ENCODE peak calls at places on chromosome 11, in five cellular contexts. L, U, R, H and Q are unnamed samples.
A peak's percentile ranks its signal among the peaks of the same experiment; 100 is the strongest.

GRCh38 chr11:130891326-130891725 is 25.0 kb downstream of the SNX19 start:
- DNase-seq in L (no peak), U (no peak), R (no peak), H (no peak), Q (no peak)

GRCh38 chr11:117179048-117179999 is 781 bp downstream of the SIDT2 start:
- DNase-seq in L (peak; percentile 29), U (peak; percentile 57), R (no peak), H (no peak), Q (no peak)

GRCh38 chr11:93113824-93114223 is 84.0 kb downstream of the SLC36A4 start:
- DNase-seq in L (peak; percentile 49), U (no peak), R (no peak), H (no peak), Q (no peak)

GRCh38 chr11:47616726-47617416 is 22.7 kb upstream of the C1QTNF4 start:
- DNase-seq in L (peak; percentile 45), U (no peak), R (peak; percentile 64), H (peak; percentile 45), Q (peak; percentile 25)

GRCh38 chr11:11022126-11022730 is 164.4 kb upstream of the ZBED5 start:
- DNase-seq in L (no peak), U (no peak), R (no peak), H (peak; percentile 11), Q (peak; percentile 17)

GRCh38 chr11:100683107-100683506 is 4.0 kb upstream of the ARHGAP42 start:
- DNase-seq in L (no peak), U (no peak), R (no peak), H (no peak), Q (no peak)

GRCh38 chr11:64796047-64796756 is 6.8 kb downstream of the MAP4K2 start:
- DNase-seq in L (no peak), U (no peak), R (no peak), H (no peak), Q (no peak)

GRCh38 chr11:64729851-64730382 is 6.9 kb upstream of the NRXN2 start:
- DNase-seq in L (peak; percentile 96), U (no peak), R (no peak), H (no peak), Q (no peak)

GRCh38 chr11:68904458-68904847 is 762 bp downstream of the IGHMBP2 start:
- DNase-seq in L (no peak), U (no peak), R (peak; percentile 23), H (no peak), Q (no peak)

GRCh38 chr11:1195690-1196515 is 27.0 kb upstream of the MUC5B start:
- DNase-seq in L (peak; percentile 21), U (no peak), R (no peak), H (no peak), Q (no peak)

GRCh38 chr11:130163346-130164220 is 4.0 kb downstream of the ST14 start:
- DNase-seq in L (no peak), U (no peak), R (no peak), H (no peak), Q (no peak)

GRCh38 chr11:17217395-17217794 is 9.6 kb upstream of the PIK3C2A start:
- DNase-seq in L (no peak), U (no peak), R (no peak), H (no peak), Q (no peak)

GRCh38 chr11:57214087-57214395 is 23.0 kb downstream of the APLNR start:
- DNase-seq in L (no peak), U (no peak), R (peak; percentile 16), H (no peak), Q (no peak)